ENCODE peak calls at places on chromosome 5, in five cellular contexts. K is adrenal gland, Z is uterus, O is kidney, C is lower lobe of right lung. F is an unnamed sample.

GRCh38 chr5:137565450-137565849 is 66.3 kb upstream of the SPOCK1 start:
- DNase-seq in K (no peak), Z (no peak), O (no peak), C (no peak), F (peak; percentile 35)

GRCh38 chr5:139904566-139905400 is 109.2 kb downstream of the PSD2 start:
- DNase-seq in K (no peak), Z (no peak), O (no peak), C (no peak), F (no peak)

GRCh38 chr5:153618857-153619256 is 128.4 kb downstream of the GRIA1 start:
- DNase-seq in K (no peak), Z (no peak), O (no peak), C (no peak), F (no peak)

GRCh38 chr5:55052383-55052931 is 28.4 kb downstream of the GZMK start:
- DNase-seq in K (no peak), Z (no peak), O (no peak), C (no peak), F (no peak)

GRCh38 chr5:164370841-164371240 is 865.4 kb downstream of the MAT2B start:
- DNase-seq in K (no peak), Z (no peak), O (no peak), C (no peak), F (no peak)

GRCh38 chr5:72138943-72139467 is 31.7 kb downstream of the MAP1B start:
- DNase-seq in K (peak; percentile 37), Z (no peak), O (no peak), C (no peak), F (peak; percentile 57)

GRCh38 chr5:71948206-71948605 is 159.1 kb upstream of the MAP1B start:
- DNase-seq in K (no peak), Z (no peak), O (no peak), C (no peak), F (no peak)

GRCh38 chr5:42636425-42636824 is 120.2 kb upstream of the CCDC152 start:
- DNase-seq in K (no peak), Z (no peak), O (no peak), C (no peak), F (no peak)

GRCh38 chr5:81450940-81451339 is 57.0 kb upstream of the ACOT12 start:
- DNase-seq in K (no peak), Z (no peak), O (no peak), C (no peak), F (peak; percentile 10)

GRCh38 chr5:129412731-129413130 is 47.4 kb upstream of the ADAMTS19 start:
- DNase-seq in K (no peak), Z (no peak), O (no peak), C (no peak), F (no peak)

GRCh38 chr5:39224196-39224754 is 4.9 kb upstream of the FYB1 start:
- DNase-seq in K (no peak), Z (no peak), O (no peak), C (peak; percentile 55), F (no peak)

GRCh38 chr5:53430618-53431252 is 49.7 kb upstream of the FST start:
- DNase-seq in K (peak; percentile 30), Z (no peak), O (no peak), C (no peak), F (no peak)

GRCh38 chr5:102099766-102100331 is 196.2 kb downstream of the SLCO4C1 start:
- DNase-seq in K (no peak), Z (no peak), O (no peak), C (no peak), F (no peak)

GRCh38 chr5:143673676-143674468 is 138.1 kb upstream of the HMHB1 start:
- DNase-seq in K (no peak), Z (no peak), O (no peak), C (no peak), F (no peak)

GRCh38 chr5:94174748-94175411 is 433.5 kb upstream of the POU5F2 start:
- DNase-seq in K (no peak), Z (no peak), O (no peak), C (no peak), F (peak; percentile 18)

GRCh38 chr5:156396063-156396829 is 69.3 kb downstream of the SGCD start:
- DNase-seq in K (no peak), Z (no peak), O (no peak), C (no peak), F (no peak)

GRCh38 chr5:77851229-77852067 is 75.3 kb upstream of the TBCA start:
- DNase-seq in K (peak; percentile 45), Z (no peak), O (peak; percentile 77), C (no peak), F (peak; percentile 7)

GRCh38 chr5:23655674-23656073 is 148.3 kb downstream of the PRDM9 start:
- DNase-seq in K (no peak), Z (no peak), O (no peak), C (no peak), F (no peak)

GRCh38 chr5:33195431-33196128 is 245.2 kb upstream of the TARS1 start:
- DNase-seq in K (no peak), Z (no peak), O (no peak), C (no peak), F (no peak)

GRCh38 chr5:126693806-126694205 is 83.1 kb upstream of the LMNB1 start:
- DNase-seq in K (no peak), Z (no peak), O (no peak), C (no peak), F (no peak)

GRCh38 chr5:55418994-55419991 is 111.5 kb downstream of the MTREX start:
- DNase-seq in K (no peak), Z (no peak), O (no peak), C (no peak), F (no peak)

GRCh38 chr5:82011761-82012160 is 39.9 kb downstream of the ATG10 start:
- DNase-seq in K (no peak), Z (no peak), O (no peak), C (no peak), F (peak; percentile 22)

GRCh38 chr5:1107167-1108007 is 4.5 kb downstream of the SLC12A7 start:
- DNase-seq in K (no peak), Z (no peak), O (no peak), C (no peak), F (no peak)

GRCh38 chr5:143066556-143067281 is 296.5 kb downstream of the ARHGAP26 start:
- DNase-seq in K (no peak), Z (peak; percentile 26), O (no peak), C (no peak), F (no peak)

GRCh38 chr5:41827792-41828191 is 42.4 kb downstream of the OXCT1 start:
- DNase-seq in K (no peak), Z (no peak), O (no peak), C (no peak), F (no peak)

GRCh38 chr5:16179936-16180788 is 571 bp upstream of the MARCHF11 start:
- DNase-seq in K (no peak), Z (no peak), O (peak; percentile 43), C (no peak), F (no peak)
- H3K4me3 ChIP-seq in K (no peak overlapping the region), Z (no peak overlapping the region), O (no peak overlapping the region), C (no peak overlapping the region), F (no peak overlapping the region)

GRCh38 chr5:151052834-151053233 is 28.0 kb downstream of the TNIP1 start:
- DNase-seq in K (no peak), Z (no peak), O (peak; percentile 29), C (no peak), F (no peak)

GRCh38 chr5:151051931-151052608 is 28.8 kb downstream of the TNIP1 start:
- DNase-seq in K (no peak), Z (no peak), O (peak; percentile 56), C (no peak), F (no peak)

GRCh38 chr5:151055336-151055735 is 25.5 kb downstream of the TNIP1 start:
- DNase-seq in K (no peak), Z (no peak), O (no peak), C (no peak), F (no peak)

GRCh38 chr5:151054713-151055112 is 26.1 kb downstream of the TNIP1 start:
- DNase-seq in K (no peak), Z (no peak), O (no peak), C (no peak), F (no peak)

GRCh38 chr5:151053796-151054490 is 26.9 kb downstream of the TNIP1 start:
- DNase-seq in K (no peak), Z (no peak), O (no peak), C (no peak), F (no peak)
- H3K36me3 ChIP-seq in K (peaks cover 40% of the 10 kb centered on the region), Z (no peaks in the 10 kb centered on the region), O (peaks cover 38% of the 10 kb centered on the region), C (peaks cover 96% of the 10 kb centered on the region), F (peaks cover 65% of the 10 kb centered on the region)

DNA sequence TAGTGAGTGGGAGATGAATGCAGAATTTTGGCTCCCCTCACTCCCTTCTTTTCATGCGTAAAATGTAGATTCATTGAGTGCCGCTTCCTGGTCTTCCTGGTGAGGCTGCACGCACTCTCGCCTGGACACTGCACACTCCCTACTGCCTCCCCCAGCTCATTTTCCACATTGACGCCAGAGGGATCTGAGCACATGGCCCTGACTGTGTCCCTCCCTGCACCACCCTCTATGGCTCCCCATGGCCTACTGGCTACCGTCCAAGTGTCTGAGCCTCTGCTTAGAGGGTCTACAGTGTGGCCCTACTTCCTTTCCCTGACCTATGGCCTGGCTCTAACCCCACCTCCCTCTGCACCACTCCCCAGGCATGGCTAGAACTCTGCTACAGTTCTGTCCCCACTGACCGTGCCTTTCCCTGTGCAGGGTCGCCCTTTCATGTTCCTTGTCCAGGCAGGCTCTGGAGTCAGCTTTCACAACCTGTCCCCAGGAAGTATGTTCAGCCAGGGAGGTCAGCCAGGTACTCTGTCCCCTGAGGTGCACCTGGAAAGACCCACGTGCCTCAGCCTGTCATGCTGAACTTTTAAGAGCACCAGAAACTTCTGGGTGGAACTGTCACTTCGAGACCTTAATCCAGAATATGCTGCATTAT is 160.5 kb downstream of the COL23A1 start:
- DNase-seq in K (peak; percentile 15), Z (no peak), O (no peak), C (peak; percentile 26), F (no peak)
- H3K9me3 ChIP-seq in K (no peaks in the 10 kb centered on the region), Z (no peaks in the 10 kb centered on the region), O (no peaks in the 10 kb centered on the region), C (no peaks in the 10 kb centered on the region), F (no peaks in the 10 kb centered on the region)

GRCh38 chr5:157670662-157671591 is at the start of gene C5orf52:
- DNase-seq in K (peak; percentile 29), Z (peak; percentile 24), O (peak; percentile 84), C (peak; percentile 60), F (peak; percentile 36)

GRCh38 chr5:157669701-157670097 is 1.6 kb upstream of the C5orf52 start:
- DNase-seq in K (no peak), Z (no peak), O (no peak), C (no peak), F (no peak)

GRCh38 chr5:157672976-157673375 is 1.6 kb downstream of the C5orf52 start:
- DNase-seq in K (no peak), Z (no peak), O (no peak), C (no peak), F (no peak)

GRCh38 chr5:157668356-157668755 is 3.0 kb upstream of the C5orf52 start:
- DNase-seq in K (no peak), Z (no peak), O (no peak), C (no peak), F (no peak)

DNA sequence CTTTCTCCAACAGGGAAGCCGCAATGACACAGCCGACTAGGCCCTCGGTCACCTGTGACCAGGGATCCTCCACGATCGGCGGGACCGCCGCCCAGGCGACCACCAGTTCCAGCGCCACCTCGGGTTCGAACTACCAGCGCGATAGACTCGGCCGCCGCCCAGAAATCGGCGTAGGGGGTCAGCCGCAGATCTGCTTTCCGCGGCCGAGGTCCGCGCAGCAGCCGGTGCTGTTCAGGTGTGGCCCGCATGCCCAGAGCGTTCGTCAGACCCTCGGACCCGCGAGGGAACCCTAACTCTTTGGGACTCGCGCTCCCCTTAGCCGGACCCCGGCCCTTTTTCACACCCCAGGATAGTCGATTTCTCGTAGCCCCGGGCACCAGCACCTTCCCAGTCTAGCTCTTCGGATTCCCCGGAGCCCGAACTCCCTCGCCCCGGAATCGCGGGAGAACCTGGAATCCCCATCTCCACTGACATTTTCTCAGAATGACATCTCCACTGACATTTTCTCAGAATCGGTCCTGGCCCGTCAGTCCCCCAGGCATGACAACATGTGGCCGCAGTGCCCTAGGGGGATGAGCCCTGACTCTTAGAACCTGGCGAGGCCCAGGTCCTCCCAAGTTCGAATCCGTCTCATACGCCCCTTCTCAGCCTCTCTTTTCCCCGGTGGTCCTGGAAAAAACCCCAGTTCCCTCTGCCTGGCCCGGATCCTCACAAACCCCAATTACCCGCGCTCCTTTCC is 428 bp downstream of the C5orf52 start:
- DNase-seq in K (no peak), Z (no peak), O (no peak), C (no peak), F (no peak)
- H3K4me3 ChIP-seq in K (peak overlapping the region; percentile 23), Z (peak overlapping the region; percentile 39), O (peak overlapping the region; percentile 58), C (peak overlapping the region; percentile 65), F (peak overlapping the region; percentile 49)

F was measured in MG63.